ENCODE peak calls at places on chromosome 5, in six cellular contexts. One of them, this sample, is unnamed.

GRCh38 chr5:154141686-154142300 is 48.7 kb upstream of the GALNT10 start:
- DNase-seq in MM.1S: no peak
- DNase-seq in left lung: no peak
- DNase-seq in left ventricle myocardium inferior: no peak
- DNase-seq in testis: peak; percentile 50
- DNase-seq in prostate gland: no peak
- DNase-seq in this sample: no peak

GRCh38 chr5:154878642-154879335 is 20.4 kb downstream of the CNOT8 start:
- DNase-seq in prostate gland: no peak
- DNase-seq in left lung: no peak
- DNase-seq in MM.1S: no peak
- DNase-seq in left ventricle myocardium inferior: no peak
- DNase-seq in testis: no peak
- DNase-seq in this sample: no peak

GRCh38 chr5:140509898-140510297 is 37.6 kb upstream of the EIF4EBP3 start:
- DNase-seq in left ventricle myocardium inferior: no peak
- DNase-seq in prostate gland: no peak
- DNase-seq in MM.1S: no peak
- DNase-seq in left lung: no peak
- DNase-seq in testis: no peak
- DNase-seq in this sample: no peak

GRCh38 chr5:141821430-141821925 is 56.7 kb downstream of the PCDH1 start:
- DNase-seq in MM.1S: no peak
- DNase-seq in left ventricle myocardium inferior: no peak
- DNase-seq in testis: no peak
- DNase-seq in left lung: no peak
- DNase-seq in prostate gland: no peak
- DNase-seq in this sample: no peak

GRCh38 chr5:59758566-59758965 is 135.0 kb downstream of the PDE4D start:
- DNase-seq in left lung: no peak
- DNase-seq in testis: no peak
- DNase-seq in prostate gland: no peak
- DNase-seq in MM.1S: no peak
- DNase-seq in left ventricle myocardium inferior: no peak
- DNase-seq in this sample: no peak

GRCh38 chr5:170885281-170885680 is 23.5 kb downstream of the RANBP17 start:
- DNase-seq in left lung: no peak
- DNase-seq in prostate gland: no peak
- DNase-seq in testis: no peak
- DNase-seq in left ventricle myocardium inferior: no peak
- DNase-seq in MM.1S: no peak
- DNase-seq in this sample: no peak

GRCh38 chr5:138035605-138036537 is 3.0 kb upstream of the FAM13B start:
- DNase-seq in left lung: no peak
- DNase-seq in prostate gland: peak; percentile 15
- DNase-seq in testis: peak; percentile 77
- DNase-seq in MM.1S: peak; percentile 89
- DNase-seq in left ventricle myocardium inferior: peak; percentile 27
- DNase-seq in this sample: peak; percentile 73

GRCh38 chr5:41869150-41869738 is 981 bp downstream of the OXCT1 start:
- DNase-seq in testis: peak; percentile 35
- DNase-seq in left ventricle myocardium inferior: peak; percentile 84
- DNase-seq in MM.1S: no peak
- DNase-seq in prostate gland: peak; percentile 48
- DNase-seq in left lung: peak; percentile 87
- DNase-seq in this sample: peak; percentile 55

GRCh38 chr5:73654861-73655318 is 28.9 kb downstream of the ARHGEF28 start:
- DNase-seq in MM.1S: no peak
- DNase-seq in left lung: no peak
- DNase-seq in left ventricle myocardium inferior: no peak
- DNase-seq in testis: no peak
- DNase-seq in prostate gland: no peak
- DNase-seq in this sample: no peak

GRCh38 chr5:150946351-150946905 is 41.6 kb upstream of the ZNF300 start:
- DNase-seq in left ventricle myocardium inferior: peak; percentile 86
- DNase-seq in left lung: peak; percentile 82
- DNase-seq in prostate gland: peak; percentile 62
- DNase-seq in MM.1S: no peak
- DNase-seq in testis: peak; percentile 95
- DNase-seq in this sample: no peak

GRCh38 chr5:173714551-173715428 is 98.3 kb upstream of the BOD1 start:
- DNase-seq in left ventricle myocardium inferior: no peak
- DNase-seq in prostate gland: no peak
- DNase-seq in MM.1S: no peak
- DNase-seq in left lung: no peak
- DNase-seq in testis: no peak
- DNase-seq in this sample: no peak

GRCh38 chr5:169656125-169656990 is 19.3 kb downstream of the DOCK2 start:
- DNase-seq in MM.1S: no peak
- DNase-seq in prostate gland: no peak
- DNase-seq in left lung: no peak
- DNase-seq in left ventricle myocardium inferior: peak; percentile 22
- DNase-seq in testis: no peak
- DNase-seq in this sample: no peak

GRCh38 chr5:146399446-146399845 is 47.7 kb upstream of the TCERG1 start:
- DNase-seq in testis: no peak
- DNase-seq in prostate gland: no peak
- DNase-seq in left ventricle myocardium inferior: no peak
- DNase-seq in left lung: no peak
- DNase-seq in MM.1S: no peak
- DNase-seq in this sample: no peak

GRCh38 chr5:61333351-61334223 is 1.5 kb downstream of the ZSWIM6 start:
- DNase-seq in prostate gland: peak; percentile 32
- DNase-seq in left ventricle myocardium inferior: peak; percentile 47
- DNase-seq in left lung: peak; percentile 90
- DNase-seq in testis: peak; percentile 46
- DNase-seq in MM.1S: peak; percentile 39
- DNase-seq in this sample: no peak

GRCh38 chr5:171785517-171785916 is at the start of gene SMIM23:
- DNase-seq in left ventricle myocardium inferior: no peak
- DNase-seq in testis: no peak
- DNase-seq in left lung: no peak
- DNase-seq in MM.1S: no peak
- DNase-seq in prostate gland: no peak
- DNase-seq in this sample: no peak

GRCh38 chr5:180646289-180646962 is 3.0 kb downstream of the FLT4 start:
- DNase-seq in prostate gland: no peak
- DNase-seq in testis: no peak
- DNase-seq in left lung: peak; percentile 47
- DNase-seq in left ventricle myocardium inferior: no peak
- DNase-seq in MM.1S: no peak
- DNase-seq in this sample: no peak

GRCh38 chr5:126178521-126178920 is 244.7 kb upstream of the GRAMD2B start:
- DNase-seq in left ventricle myocardium inferior: no peak
- DNase-seq in left lung: no peak
- DNase-seq in MM.1S: no peak
- DNase-seq in testis: no peak
- DNase-seq in prostate gland: no peak
- DNase-seq in this sample: no peak

GRCh38 chr5:149857499-149857898 is 87.1 kb downstream of the PDE6A start:
- DNase-seq in testis: peak; percentile 95
- DNase-seq in left ventricle myocardium inferior: peak; percentile 89
- DNase-seq in prostate gland: peak; percentile 63
- DNase-seq in MM.1S: no peak
- DNase-seq in left lung: no peak
- DNase-seq in this sample: no peak

GRCh38 chr5:44987026-44987425 is 178.3 kb downstream of the MRPS30 start:
- DNase-seq in left ventricle myocardium inferior: no peak
- DNase-seq in testis: no peak
- DNase-seq in left lung: no peak
- DNase-seq in prostate gland: no peak
- DNase-seq in MM.1S: no peak
- DNase-seq in this sample: no peak

GRCh38 chr5:180071418-180072255 is at the start of gene RNF130:
- DNase-seq in left lung: peak; percentile 99
- DNase-seq in MM.1S: no peak
- DNase-seq in left ventricle myocardium inferior: peak; percentile 93
- DNase-seq in testis: peak; percentile 93
- DNase-seq in prostate gland: peak; percentile 90
- DNase-seq in this sample: peak; percentile 75

GRCh38 chr5:163473613-163474243 is 13.3 kb downstream of the HMMR start:
- DNase-seq in MM.1S: peak; percentile 42
- DNase-seq in prostate gland: no peak
- DNase-seq in left lung: no peak
- DNase-seq in testis: no peak
- DNase-seq in left ventricle myocardium inferior: no peak
- DNase-seq in this sample: no peak

GRCh38 chr5:89343666-89344065 is 460.7 kb upstream of the MEF2C start:
- DNase-seq in MM.1S: peak; percentile 96
- DNase-seq in left lung: no peak
- DNase-seq in testis: no peak
- DNase-seq in left ventricle myocardium inferior: no peak
- DNase-seq in prostate gland: no peak
- DNase-seq in this sample: no peak

GRCh38 chr5:146205499-146206202 is 2.2 kb downstream of the RBM27 start:
- DNase-seq in prostate gland: no peak
- DNase-seq in left lung: no peak
- DNase-seq in left ventricle myocardium inferior: no peak
- DNase-seq in MM.1S: no peak
- DNase-seq in testis: no peak
- DNase-seq in this sample: no peak

GRCh38 chr5:127299678-127300077 is 9.1 kb downstream of the MEGF10 start:
- DNase-seq in left lung: no peak
- DNase-seq in MM.1S: no peak
- DNase-seq in testis: no peak
- DNase-seq in left ventricle myocardium inferior: no peak
- DNase-seq in prostate gland: no peak
- DNase-seq in this sample: no peak

GRCh38 chr5:127076730-127077129 is 3.4 kb upstream of the C5orf63 start:
- DNase-seq in prostate gland: no peak
- DNase-seq in testis: no peak
- DNase-seq in left ventricle myocardium inferior: no peak
- DNase-seq in left lung: no peak
- DNase-seq in MM.1S: no peak
- DNase-seq in this sample: no peak

GRCh38 chr5:58891072-58891970 is 308.4 kb downstream of the RAB3C start:
- DNase-seq in left lung: no peak
- DNase-seq in prostate gland: peak; percentile 53
- DNase-seq in testis: peak; percentile 88
- DNase-seq in MM.1S: peak; percentile 58
- DNase-seq in left ventricle myocardium inferior: peak; percentile 71
- DNase-seq in this sample: peak; percentile 49

GRCh38 chr5:168447748-168448147 is 38.5 kb upstream of the RARS1 start:
- DNase-seq in left lung: no peak
- DNase-seq in prostate gland: no peak
- DNase-seq in MM.1S: no peak
- DNase-seq in left ventricle myocardium inferior: no peak
- DNase-seq in testis: no peak
- DNase-seq in this sample: no peak

GRCh38 chr5:150377964-150378694 is 20.6 kb downstream of the TCOF1 start:
- DNase-seq in left lung: no peak
- DNase-seq in MM.1S: no peak
- DNase-seq in prostate gland: no peak
- DNase-seq in left ventricle myocardium inferior: no peak
- DNase-seq in testis: no peak
- DNase-seq in this sample: no peak

GRCh38 chr5:68134033-68134668 is 81.4 kb upstream of the PIK3R1 start:
- DNase-seq in testis: no peak
- DNase-seq in left ventricle myocardium inferior: no peak
- DNase-seq in MM.1S: no peak
- DNase-seq in prostate gland: peak; percentile 55
- DNase-seq in left lung: no peak
- DNase-seq in this sample: no peak

GRCh38 chr5:136031713-136032112 is 2.9 kb downstream of the TGFBI start:
- DNase-seq in left lung: no peak
- DNase-seq in MM.1S: no peak
- DNase-seq in left ventricle myocardium inferior: no peak
- DNase-seq in testis: no peak
- DNase-seq in prostate gland: no peak
- DNase-seq in this sample: no peak

DNA sequence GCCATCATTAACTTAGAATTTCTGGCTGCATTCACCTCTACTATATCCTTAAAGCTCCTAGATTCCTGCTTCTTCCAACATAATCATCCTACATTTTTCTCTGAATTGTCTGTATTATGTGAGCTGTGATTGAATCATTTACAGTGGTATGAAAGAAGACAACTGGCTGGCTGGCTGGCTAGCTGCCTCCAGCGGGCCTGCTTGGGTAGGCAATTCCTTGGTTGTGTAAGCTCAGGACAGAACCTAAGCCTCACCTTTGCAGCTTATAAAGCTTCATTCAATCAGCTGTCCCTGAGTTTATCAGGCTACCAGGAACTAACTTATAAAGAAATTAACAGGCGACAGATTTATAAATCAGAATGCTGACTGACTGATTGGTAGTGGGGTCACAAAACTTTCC is 162.7 kb upstream of the NR3C1 start:
- DNase-seq in left ventricle myocardium inferior: no peak
- DNase-seq in left lung: no peak
- DNase-seq in prostate gland: no peak
- DNase-seq in MM.1S: no peak
- DNase-seq in testis: no peak
- DNase-seq in this sample: no peak
- H3K4me1 ChIP-seq in left ventricle myocardium inferior: peaks cover 4% of the 10 kb centered on the region
- H3K4me1 ChIP-seq in left lung: peaks cover 15% of the 10 kb centered on the region
- H3K4me1 ChIP-seq in prostate gland: peaks cover under 1% of the 10 kb centered on the region
- H3K4me1 ChIP-seq in MM.1S: peaks cover 13% of the 10 kb centered on the region
- H3K4me1 ChIP-seq in testis: no peaks in the 10 kb centered on the region
- H3K4me1 ChIP-seq in this sample: no peaks in the 10 kb centered on the region

GRCh38 chr5:121105921-121106320 is 641.8 kb downstream of the PRR16 start:
- DNase-seq in prostate gland: no peak
- DNase-seq in testis: no peak
- DNase-seq in left lung: no peak
- DNase-seq in MM.1S: no peak
- DNase-seq in left ventricle myocardium inferior: no peak
- DNase-seq in this sample: no peak
- TF ChIP-seq CTCF in prostate gland: no peak
- TF ChIP-seq CTCF in testis: no peak
- TF ChIP-seq CTCF in left lung: no peak
- TF ChIP-seq CTCF in MM.1S: no peak
- TF ChIP-seq CTCF in left ventricle myocardium inferior: no peak
- TF ChIP-seq CTCF in this sample: no peak

DNA sequence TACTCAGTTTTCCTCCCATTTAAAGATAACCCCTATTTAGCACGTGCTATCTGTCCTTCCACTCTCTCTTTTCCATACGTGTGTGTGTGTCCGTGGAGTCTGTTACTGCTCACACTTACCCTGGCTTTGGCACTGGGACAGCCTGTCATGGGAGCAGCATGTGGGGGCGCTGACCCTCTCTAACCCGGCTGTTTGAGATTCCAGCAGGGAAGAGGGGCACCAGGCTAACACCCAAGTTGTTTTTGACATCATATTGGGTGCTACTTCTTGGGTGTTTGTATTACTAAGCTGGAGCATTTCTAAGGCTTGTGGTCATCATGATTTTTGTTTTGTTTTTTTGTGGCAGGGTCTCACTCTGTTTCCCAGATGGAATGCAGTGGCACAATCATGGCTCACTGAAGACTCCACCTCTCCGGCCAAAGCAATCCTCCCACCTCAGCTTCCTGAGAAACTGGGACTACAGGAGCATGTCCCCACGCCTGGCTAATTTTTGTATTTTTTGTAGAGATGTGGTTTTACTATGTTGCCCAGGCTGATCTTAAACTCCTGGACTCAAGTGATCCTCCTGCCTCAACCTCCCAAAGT is 56.9 kb upstream of the SIMC1 start:
- DNase-seq in testis: no peak
- DNase-seq in MM.1S: no peak
- DNase-seq in left ventricle myocardium inferior: no peak
- DNase-seq in left lung: no peak
- DNase-seq in prostate gland: no peak
- DNase-seq in this sample: no peak
- H3K27me3 ChIP-seq in testis: no peaks in the 10 kb centered on the region
- H3K27me3 ChIP-seq in MM.1S: no peaks in the 10 kb centered on the region
- H3K27me3 ChIP-seq in left ventricle myocardium inferior: peaks cover 76% of the 10 kb centered on the region
- H3K27me3 ChIP-seq in left lung: peaks cover 20% of the 10 kb centered on the region
- H3K27me3 ChIP-seq in prostate gland: peaks cover 3% of the 10 kb centered on the region
- H3K27me3 ChIP-seq in this sample: peaks cover 28% of the 10 kb centered on the region

GRCh38 chr5:134967607-134968006 is at the start of gene CATSPER3:
- DNase-seq in left ventricle myocardium inferior: no peak
- DNase-seq in left lung: no peak
- DNase-seq in prostate gland: no peak
- DNase-seq in testis: no peak
- DNase-seq in MM.1S: no peak
- DNase-seq in this sample: no peak
- H3K4me1 ChIP-seq in left ventricle myocardium inferior: no peaks in the 10 kb centered on the region
- H3K4me1 ChIP-seq in left lung: no peaks in the 10 kb centered on the region
- H3K4me1 ChIP-seq in prostate gland: peaks cover 3% of the 10 kb centered on the region
- H3K4me1 ChIP-seq in testis: no peaks in the 10 kb centered on the region
- H3K4me1 ChIP-seq in MM.1S: peaks cover 7% of the 10 kb centered on the region
- H3K4me1 ChIP-seq in this sample: peaks cover 15% of the 10 kb centered on the region